ENCODE peak calls at places on chromosome 5, in ten cellular contexts. S, M, R, Q, Y, E, D, U, N and V are unnamed samples.
A peak's percentile ranks its signal among the peaks of the same experiment; 100 is the strongest.

GRCh38 chr5:17289681-17290619 is 72.5 kb downstream of the BASP1 start:
- DNase-seq in M (no peak), R (no peak), S (no peak), N (no peak), U (peak; percentile 60), E (no peak), Q (no peak), D (no peak), Y (no peak), V (no peak)

GRCh38 chr5:89320441-89320840 is 437.5 kb upstream of the MEF2C start:
- DNase-seq in M (no peak), E (no peak), Q (no peak), Y (no peak), U (no peak), R (no peak), N (no peak), S (no peak), D (no peak), V (no peak)

GRCh38 chr5:1008451-1009358 is at the start of gene NKD2:
- DNase-seq in M (peak; percentile 83), R (no peak), E (no peak), N (peak; percentile 68), Y (peak; percentile 73), Q (peak; percentile 33), D (peak; percentile 65), U (no peak), S (peak; percentile 17), V (no peak)

GRCh38 chr5:140631063-140631462 is 1.9 kb downstream of the CD14 start:
- DNase-seq in Q (no peak), N (no peak), M (no peak), Y (no peak), S (no peak), U (no peak), E (no peak), D (no peak), R (no peak), V (no peak)

GRCh38 chr5:139100825-139101224 is 97.3 kb downstream of the SIL1 start:
- DNase-seq in Y (no peak), D (no peak), R (no peak), Q (no peak), N (no peak), E (no peak), S (no peak), M (peak; percentile 51), U (peak; percentile 62), V (no peak)

GRCh38 chr5:111252799-111253564 is 28.8 kb downstream of the CAMK4 start:
- DNase-seq in Y (no peak), N (no peak), Q (no peak), S (no peak), U (no peak), E (no peak), D (no peak), R (no peak), M (no peak), V (no peak)

GRCh38 chr5:93378073-93378472 is 202.9 kb downstream of the NR2F1-AS1 start:
- DNase-seq in U (peak; percentile 73), M (no peak), S (no peak), E (no peak), D (no peak), Y (no peak), R (peak; percentile 30), N (no peak), Q (no peak), V (no peak)

GRCh38 chr5:72234265-72234700 is 85.8 kb downstream of the MRPS27 start:
- DNase-seq in U (peak; percentile 76), R (peak; percentile 57), M (peak; percentile 44), S (no peak), Q (no peak), D (no peak), Y (peak; percentile 49), E (no peak), N (no peak), V (no peak)

GRCh38 chr5:113680534-113680933 is 167.0 kb downstream of the YTHDC2 start:
- DNase-seq in D (no peak), M (no peak), N (no peak), U (no peak), E (no peak), S (no peak), R (no peak), Q (no peak), Y (no peak), V (no peak)

GRCh38 chr5:157476699-157477408 is 16.8 kb downstream of the NIPAL4 start:
- DNase-seq in M (peak; percentile 79), U (peak; percentile 83), N (no peak), R (peak; percentile 41), D (no peak), S (no peak), Q (no peak), Y (peak; percentile 74), E (no peak), V (peak; percentile 34)